ENCODE peak calls at places on chromosomes 3 and 15, in four cellular contexts. One of them, this sample, is unnamed. For H3K36me3, the result is how much of the 10 kb centered on the place peaks cover.

GRCh38 chr3:177110308-177111254 is 86.7 kb downstream of the TBL1XR1 start:
- DNase-seq in CD8-positive, alpha-beta memory T cell: no peak
- DNase-seq in H7: no peak
- DNase-seq in kidney epithelial cell: no peak
- DNase-seq in this sample: no peak

GRCh38 chr3:179716811-179717210 is 64.0 kb downstream of the USP13 start:
- DNase-seq in CD8-positive, alpha-beta memory T cell: no peak
- DNase-seq in H7: no peak
- DNase-seq in kidney epithelial cell: peak
- DNase-seq in this sample: no peak

GRCh38 chr15:60408438-60409105 is 10.8 kb upstream of the ANXA2 start:
- DNase-seq in CD8-positive, alpha-beta memory T cell: peak
- DNase-seq in H7: no peak
- DNase-seq in kidney epithelial cell: no peak
- DNase-seq in this sample: no peak

GRCh38 chr3:42499478-42499871 is 3.0 kb upstream of the VIPR1 start:
- DNase-seq in CD8-positive, alpha-beta memory T cell: no peak
- DNase-seq in H7: peak
- DNase-seq in kidney epithelial cell: no peak
- DNase-seq in this sample: no peak

GRCh38 chr3:54169524-54169923 is 47.2 kb downstream of the CACNA2D3 start:
- DNase-seq in CD8-positive, alpha-beta memory T cell: no peak
- DNase-seq in H7: no peak
- DNase-seq in kidney epithelial cell: no peak
- DNase-seq in this sample: no peak

GRCh38 chr15:89129123-89129815 is 41.0 kb downstream of the ABHD2 start:
- DNase-seq in CD8-positive, alpha-beta memory T cell: peak
- DNase-seq in H7: peak
- DNase-seq in kidney epithelial cell: no peak
- DNase-seq in this sample: peak

GRCh38 chr3:172040078-172040975 is 949 bp downstream of the FNDC3B start:
- DNase-seq in CD8-positive, alpha-beta memory T cell: peak
- DNase-seq in H7: peak
- DNase-seq in kidney epithelial cell: no peak
- DNase-seq in this sample: peak

GRCh38 chr3:155870945-155871745 is 695 bp downstream of the GMPS start:
- DNase-seq in CD8-positive, alpha-beta memory T cell: peak
- DNase-seq in H7: peak
- DNase-seq in kidney epithelial cell: no peak
- DNase-seq in this sample: no peak

GRCh38 chr15:99902248-99902647 is 169.0 kb upstream of the LYSMD4 start:
- DNase-seq in CD8-positive, alpha-beta memory T cell: no peak
- DNase-seq in H7: no peak
- DNase-seq in kidney epithelial cell: no peak
- DNase-seq in this sample: no peak

GRCh38 chr15:95267476-95267875 is 1036.1 kb downstream of the MCTP2 start:
- DNase-seq in CD8-positive, alpha-beta memory T cell: no peak
- DNase-seq in H7: no peak
- DNase-seq in kidney epithelial cell: no peak
- DNase-seq in this sample: no peak

GRCh38 chr3:192564611-192565010 is 162.7 kb downstream of the FGF12 start:
- DNase-seq in CD8-positive, alpha-beta memory T cell: no peak
- DNase-seq in H7: no peak
- DNase-seq in kidney epithelial cell: no peak
- DNase-seq in this sample: no peak

GRCh38 chr3:53226142-53226840 is 29.5 kb downstream of the TKT start:
- DNase-seq in CD8-positive, alpha-beta memory T cell: no peak
- DNase-seq in H7: peak
- DNase-seq in kidney epithelial cell: no peak
- DNase-seq in this sample: no peak

GRCh38 chr3:142691527-142691926 is 32.3 kb upstream of the TRPC1 start:
- DNase-seq in CD8-positive, alpha-beta memory T cell: no peak
- DNase-seq in H7: no peak
- DNase-seq in kidney epithelial cell: no peak
- DNase-seq in this sample: no peak

GRCh38 chr3:131075632-131076328 is 49.1 kb downstream of the NEK11 start:
- DNase-seq in CD8-positive, alpha-beta memory T cell: no peak
- DNase-seq in H7: no peak
- DNase-seq in kidney epithelial cell: no peak
- DNase-seq in this sample: no peak

GRCh38 chr15:76998661-76999285 is 3.8 kb downstream of the PSTPIP1 start:
- DNase-seq in CD8-positive, alpha-beta memory T cell: no peak
- DNase-seq in H7: no peak
- DNase-seq in kidney epithelial cell: no peak
- DNase-seq in this sample: no peak

GRCh38 chr15:53758412-53758811 is 1.1 kb downstream of the WDR72 start:
- DNase-seq in CD8-positive, alpha-beta memory T cell: no peak
- DNase-seq in H7: peak
- DNase-seq in kidney epithelial cell: no peak
- DNase-seq in this sample: no peak

GRCh38 chr15:47652853-47653243 is 64.5 kb upstream of the SEMA6D start:
- DNase-seq in CD8-positive, alpha-beta memory T cell: no peak
- DNase-seq in H7: no peak
- DNase-seq in kidney epithelial cell: no peak
- DNase-seq in this sample: no peak

GRCh38 chr3:171000281-171000680 is 26.2 kb downstream of the SLC2A2 start:
- DNase-seq in CD8-positive, alpha-beta memory T cell: no peak
- DNase-seq in H7: no peak
- DNase-seq in kidney epithelial cell: no peak
- DNase-seq in this sample: no peak

GRCh38 chr15:76198456-76199105 is 112.7 kb downstream of the ETFA start:
- DNase-seq in CD8-positive, alpha-beta memory T cell: no peak
- DNase-seq in H7: peak
- DNase-seq in kidney epithelial cell: no peak
- DNase-seq in this sample: no peak

GRCh38 chr3:152843955-152844354 is 9.0 kb downstream of the P2RY1 start:
- DNase-seq in CD8-positive, alpha-beta memory T cell: no peak
- DNase-seq in H7: no peak
- DNase-seq in kidney epithelial cell: no peak
- DNase-seq in this sample: no peak

GRCh38 chr3:16064660-16065414 is 109.6 kb upstream of the GALNT15 start:
- DNase-seq in CD8-positive, alpha-beta memory T cell: no peak
- DNase-seq in H7: no peak
- DNase-seq in kidney epithelial cell: no peak
- DNase-seq in this sample: no peak

GRCh38 chr3:65672876-65673815 is 365.6 kb downstream of the MAGI1 start:
- DNase-seq in CD8-positive, alpha-beta memory T cell: no peak
- DNase-seq in H7: peak
- DNase-seq in kidney epithelial cell: no peak
- DNase-seq in this sample: no peak

GRCh38 chr15:84826369-84826823 is 9.2 kb downstream of the ALPK3 start:
- DNase-seq in CD8-positive, alpha-beta memory T cell: no peak
- DNase-seq in H7: peak
- DNase-seq in kidney epithelial cell: no peak
- DNase-seq in this sample: no peak

GRCh38 chr15:81176291-81176893 is 20.3 kb upstream of the IL16 start:
- DNase-seq in CD8-positive, alpha-beta memory T cell: no peak
- DNase-seq in H7: peak
- DNase-seq in kidney epithelial cell: no peak
- DNase-seq in this sample: no peak

DNA sequence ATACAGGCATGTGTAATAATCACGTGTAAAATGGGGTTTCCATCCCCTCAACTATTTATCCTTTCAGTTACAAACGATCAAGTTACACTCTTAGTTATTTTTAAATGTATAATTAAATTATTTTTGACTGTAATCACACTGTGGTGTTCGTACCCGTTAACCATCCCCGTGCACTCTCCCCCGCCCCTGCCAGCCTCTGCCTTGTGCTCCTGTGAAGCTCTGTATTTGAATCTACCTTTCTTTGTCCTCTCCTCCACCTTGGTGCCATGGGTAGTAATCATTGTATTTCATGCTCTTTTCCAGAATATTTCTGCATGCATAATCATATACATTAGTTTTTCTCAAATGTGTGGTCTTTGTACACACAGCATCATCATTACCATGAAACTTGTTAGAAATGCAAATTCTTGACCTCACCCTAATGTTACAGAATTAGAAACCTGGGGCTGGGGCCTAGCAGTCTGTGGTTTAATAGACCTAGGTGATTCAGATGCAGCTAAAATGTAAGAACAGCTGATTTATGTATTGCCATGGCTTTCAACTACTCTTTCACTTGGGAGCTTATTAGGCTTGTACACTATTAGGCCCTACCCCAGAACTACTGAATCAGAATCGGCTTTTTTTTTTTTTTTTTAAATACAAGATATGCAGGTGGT is 91.5 kb downstream of the STT3B start:
- DNase-seq in CD8-positive, alpha-beta memory T cell: no peak
- DNase-seq in H7: no peak
- DNase-seq in kidney epithelial cell: no peak
- DNase-seq in this sample: no peak
- H3K36me3 ChIP-seq in CD8-positive, alpha-beta memory T cell: under half
- H3K36me3 ChIP-seq in H7: under half
- H3K36me3 ChIP-seq in kidney epithelial cell: under half
- H3K36me3 ChIP-seq in this sample: half or more

GRCh38 chr3:49026536-49026935 is 2.7 kb downstream of the IMPDH2 start:
- DNase-seq in CD8-positive, alpha-beta memory T cell: no peak
- DNase-seq in H7: no peak
- DNase-seq in kidney epithelial cell: no peak
- DNase-seq in this sample: no peak

GRCh38 chr3:49028673-49029562 is at the start of gene IMPDH2:
- DNase-seq in CD8-positive, alpha-beta memory T cell: peak
- DNase-seq in H7: peak
- DNase-seq in kidney epithelial cell: peak
- DNase-seq in this sample: peak

GRCh38 chr3:49025793-49026520 is 3.2 kb downstream of the IMPDH2 start:
- DNase-seq in CD8-positive, alpha-beta memory T cell: no peak
- DNase-seq in H7: peak
- DNase-seq in kidney epithelial cell: no peak
- DNase-seq in this sample: no peak

GRCh38 chr3:49028298-49028672 is 913 bp downstream of the IMPDH2 start:
- DNase-seq in CD8-positive, alpha-beta memory T cell: no peak
- DNase-seq in H7: peak
- DNase-seq in kidney epithelial cell: no peak
- DNase-seq in this sample: no peak

DNA sequence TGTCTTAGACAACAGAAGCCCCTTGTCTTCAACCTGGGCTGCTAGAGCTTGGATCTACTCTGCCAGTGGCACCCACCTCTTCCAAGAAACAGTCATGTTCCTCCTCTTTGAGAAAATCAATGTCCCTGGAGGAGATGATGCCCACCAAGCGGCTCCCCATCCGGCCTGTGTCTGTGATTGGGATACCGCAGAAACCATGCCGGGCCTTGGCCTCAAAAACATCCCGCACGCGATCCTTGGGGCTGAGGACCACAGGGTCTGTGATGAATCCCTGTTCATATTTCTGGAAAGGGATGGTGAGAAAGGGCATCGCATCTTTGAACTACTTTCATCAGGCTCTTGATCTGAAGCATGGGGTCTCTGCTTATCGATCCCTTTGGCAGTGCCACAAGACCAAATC is 1.6 kb downstream of the IMPDH2 start:
- DNase-seq in CD8-positive, alpha-beta memory T cell: no peak
- DNase-seq in H7: no peak
- DNase-seq in kidney epithelial cell: no peak
- DNase-seq in this sample: no peak
- H3K36me3 ChIP-seq in CD8-positive, alpha-beta memory T cell: under half
- H3K36me3 ChIP-seq in H7: half or more
- H3K36me3 ChIP-seq in kidney epithelial cell: under half
- H3K36me3 ChIP-seq in this sample: half or more

GRCh38 chr3:134155456-134155855 is 95.2 kb downstream of the RYK start:
- DNase-seq in CD8-positive, alpha-beta memory T cell: no peak
- DNase-seq in H7: no peak
- DNase-seq in kidney epithelial cell: no peak
- DNase-seq in this sample: no peak
- H3K36me3 ChIP-seq in CD8-positive, alpha-beta memory T cell: under half
- H3K36me3 ChIP-seq in H7: under half
- H3K36me3 ChIP-seq in kidney epithelial cell: under half
- H3K36me3 ChIP-seq in this sample: under half

GRCh38 chr3:138289701-138290100 is 40.0 kb downstream of the NME9 start:
- DNase-seq in CD8-positive, alpha-beta memory T cell: no peak
- DNase-seq in H7: no peak
- DNase-seq in kidney epithelial cell: no peak
- DNase-seq in this sample: no peak
- H3K36me3 ChIP-seq in CD8-positive, alpha-beta memory T cell: under half
- H3K36me3 ChIP-seq in H7: under half
- H3K36me3 ChIP-seq in kidney epithelial cell: under half
- H3K36me3 ChIP-seq in this sample: under half

DNA sequence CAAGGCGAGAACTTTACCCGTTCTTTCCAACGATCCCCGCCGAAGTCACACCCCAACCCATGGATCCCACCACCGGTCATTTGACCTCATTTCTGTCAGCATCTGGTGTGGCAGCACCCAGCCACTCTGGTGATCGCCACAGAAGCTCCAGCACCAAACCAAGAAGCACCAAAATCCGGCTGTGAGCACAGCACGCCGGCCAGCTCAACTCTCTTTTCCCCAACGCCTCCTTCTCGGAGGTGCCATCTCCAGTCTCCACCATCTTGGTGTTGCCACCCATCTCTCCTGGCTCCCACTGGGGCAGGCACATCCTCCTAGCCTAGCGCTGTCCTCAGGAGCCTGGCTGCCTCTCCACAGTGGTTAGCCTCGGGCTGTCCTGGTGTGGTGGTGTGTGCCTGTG is 6.5 kb downstream of the MUC4 start:
- DNase-seq in CD8-positive, alpha-beta memory T cell: no peak
- DNase-seq in H7: no peak
- DNase-seq in kidney epithelial cell: no peak
- DNase-seq in this sample: no peak
- H3K36me3 ChIP-seq in CD8-positive, alpha-beta memory T cell: under half
- H3K36me3 ChIP-seq in H7: under half
- H3K36me3 ChIP-seq in kidney epithelial cell: under half
- H3K36me3 ChIP-seq in this sample: under half

This sample was measured in effector memory CD4-positive, alpha-beta T cell.